ENCODE peak calls at places on chromosomes 16 and 17, in eight cellular contexts. U is occipital lobe; Y is DMS 273 treated with DMSO at 0.1 percent for 48 hours; H is caudate nucleus; E is HEK293T; I is right atrium auricular region; A is activated CD4-positive, alpha-beta T cell treated with anti-CD3 and anti-CD28 coated beads, Interleukin-2, amount 50 U/mL, for 48 hours; Z is HFFc6. D is an unnamed sample.

GRCh38 chr16:66578596-66579531 is at the start of gene CMTM2:
- DNase-seq in U (no peak), Y (no peak), H (no peak), E (no peak), I (no peak), A (peak), Z (no peak), D (no peak)

GRCh38 chr17:6940186-6940649 is 55.6 kb upstream of the ALOX12 start:
- DNase-seq in U (no peak), Y (no peak), H (no peak), E (no peak), I (no peak), A (no peak), Z (no peak), D (no peak)

GRCh38 chr17:62804822-62805221 is 3.3 kb downstream of the MARCHF10 start:
- DNase-seq in U (no peak), Y (no peak), H (no peak), E (no peak), I (no peak), A (no peak), Z (peak), D (no peak)

GRCh38 chr16:66894948-66895696 is 14.8 kb downstream of the PDP2 start:
- DNase-seq in U (peak), Y (no peak), H (no peak), E (peak), I (no peak), A (peak), Z (peak), D (no peak)

GRCh38 chr17:80899402-80900268 is 92.0 kb upstream of the CHMP6 start:
- DNase-seq in U (no peak), Y (no peak), H (no peak), E (peak), I (no peak), A (peak), Z (no peak), D (peak)

GRCh38 chr17:47267354-47267828 is 13.8 kb downstream of the ITGB3 start:
- DNase-seq in U (no peak), Y (no peak), H (no peak), E (no peak), I (no peak), A (no peak), Z (peak), D (no peak)

GRCh38 chr16:21994856-21995465 is 6.0 kb downstream of the PDZD9 start:
- DNase-seq in U (no peak), Y (no peak), H (no peak), E (no peak), I (no peak), A (no peak), Z (no peak), D (no peak)

GRCh38 chr16:21028728-21029127 is 121.9 kb downstream of the DNAH3 start:
- DNase-seq in U (no peak), Y (no peak), H (no peak), E (no peak), I (no peak), A (no peak), Z (no peak), D (no peak)

GRCh38 chr17:59299400-59300092 is 31.9 kb upstream of the YPEL2 start:
- DNase-seq in U (no peak), Y (no peak), H (no peak), E (no peak), I (no peak), A (no peak), Z (no peak), D (no peak)

GRCh38 chr17:65936013-65936412 is 255.9 kb downstream of the CEP112 start:
- DNase-seq in U (no peak), Y (no peak), H (no peak), E (no peak), I (no peak), A (no peak), Z (peak), D (no peak)

GRCh38 chr17:80260791-80261158 is at the start of gene RNF213:
- DNase-seq in U (no peak), Y (no peak), H (no peak), E (peak), I (no peak), A (peak), Z (no peak), D (no peak)

GRCh38 chr16:12132290-12132689 is 155.8 kb downstream of the SNX29 start:
- DNase-seq in U (no peak), Y (no peak), H (no peak), E (no peak), I (no peak), A (no peak), Z (peak), D (no peak)

GRCh38 chr16:56977823-56978430 is 11.4 kb upstream of the NLRC5 start:
- DNase-seq in U (no peak), Y (no peak), H (no peak), E (no peak), I (no peak), A (no peak), Z (no peak), D (no peak)

GRCh38 chr16:64311241-64311640 is 810.6 kb downstream of the CDH11 start:
- DNase-seq in U (no peak), Y (no peak), H (no peak), E (no peak), I (no peak), A (no peak), Z (peak), D (no peak)

GRCh38 chr17:752002-752619 is at the start of gene GEMIN4:
- DNase-seq in U (peak), Y (peak), H (peak), E (peak), I (peak), A (peak), Z (peak), D (peak)

GRCh38 chr17:82494236-82495055 is 25.1 kb upstream of the FOXK2 start:
- DNase-seq in U (peak), Y (peak), H (peak), E (peak), I (peak), A (peak), Z (peak), D (peak)

GRCh38 chr16:7861891-7862585 is 529.4 kb downstream of the RBFOX1 start:
- DNase-seq in U (no peak), Y (no peak), H (no peak), E (no peak), I (no peak), A (no peak), Z (no peak), D (no peak)

GRCh38 chr17:2542456-2542855 is 30.8 kb upstream of the METTL16 start:
- DNase-seq in U (no peak), Y (no peak), H (no peak), E (no peak), I (no peak), A (no peak), Z (no peak), D (no peak)

GRCh38 chr17:32485261-32485955 is 1.4 kb upstream of the CDK5R1 start:
- DNase-seq in U (no peak), Y (no peak), H (no peak), E (no peak), I (no peak), A (no peak), Z (no peak), D (no peak)

GRCh38 chr17:22410136-22410535 is 717.8 kb downstream of the KCNJ18 start:
- DNase-seq in U (no peak), Y (no peak), H (no peak), E (no peak), I (no peak), A (no peak), Z (no peak), D (no peak)

GRCh38 chr17:31366088-31366487 is 25.4 kb upstream of the RAB11FIP4 start:
- DNase-seq in U (no peak), Y (no peak), H (no peak), E (no peak), I (no peak), A (no peak), Z (no peak), D (no peak)

GRCh38 chr17:37650419-37651003 is 7.3 kb upstream of the DDX52 start:
- DNase-seq in U (no peak), Y (no peak), H (no peak), E (peak), I (no peak), A (no peak), Z (peak), D (no peak)

GRCh38 chr16:59605706-59606105 is 871.6 kb upstream of the GOT2 start:
- DNase-seq in U (no peak), Y (no peak), H (no peak), E (no peak), I (no peak), A (no peak), Z (no peak), D (no peak)

GRCh38 chr16:9090960-9091866 is at the start of gene HAPSTR1:
- DNase-seq in U (peak), Y (peak), H (peak), E (peak), I (peak), A (peak), Z (peak), D (peak)

GRCh38 chr17:77719806-77720205 is 238.7 kb upstream of the TNRC6C start:
- DNase-seq in U (no peak), Y (no peak), H (no peak), E (no peak), I (peak), A (no peak), Z (no peak), D (no peak)

GRCh38 chr17:81719410-81720266 is 7.6 kb downstream of the SLC25A10 start:
- DNase-seq in U (no peak), Y (no peak), H (no peak), E (no peak), I (no peak), A (no peak), Z (no peak), D (no peak)

GRCh38 chr17:65074778-65075250 is 18.3 kb upstream of the GNA13 start:
- DNase-seq in U (peak), Y (no peak), H (no peak), E (no peak), I (peak), A (no peak), Z (no peak), D (no peak)

GRCh38 chr17:82281502-82282238 is 8.2 kb upstream of the CSNK1D start:
- DNase-seq in U (no peak), Y (no peak), H (no peak), E (no peak), I (no peak), A (peak), Z (no peak), D (no peak)

GRCh38 chr16:19062706-19063105 is 4.7 kb upstream of the COQ7 start:
- DNase-seq in U (no peak), Y (no peak), H (no peak), E (no peak), I (no peak), A (no peak), Z (no peak), D (no peak)

GRCh38 chr17:39738568-39738901 is 797 bp downstream of the GRB7 start:
- DNase-seq in U (no peak), Y (no peak), H (no peak), E (no peak), I (no peak), A (peak), Z (no peak), D (no peak)

GRCh38 chr16:69195371-69196029 is 8.5 kb downstream of the SNTB2 start:
- DNase-seq in U (peak), Y (no peak), H (no peak), E (no peak), I (peak), A (no peak), Z (no peak), D (no peak)

GRCh38 chr16:4038448-4038847 is 77.8 kb downstream of the ADCY9 start:
- DNase-seq in U (no peak), Y (no peak), H (no peak), E (no peak), I (no peak), A (no peak), Z (no peak), D (no peak)

GRCh38 chr16:4208529-4208835 is 33.4 kb downstream of the SRL start:
- DNase-seq in U (no peak), Y (no peak), H (no peak), E (no peak), I (no peak), A (no peak), Z (no peak), D (no peak)

GRCh38 chr17:29867643-29868181 is 62.3 kb downstream of the SSH2 start:
- DNase-seq in U (no peak), Y (no peak), H (no peak), E (no peak), I (no peak), A (no peak), Z (no peak), D (no peak)

GRCh38 chr16:67726106-67727034 is 7.3 kb upstream of the GFOD2 start:
- DNase-seq in U (no peak), Y (no peak), H (no peak), E (no peak), I (no peak), A (no peak), Z (peak), D (no peak)

GRCh38 chr16:28597692-28598261 is 927 bp upstream of the SULT1A2 start:
- DNase-seq in U (no peak), Y (no peak), H (no peak), E (peak), I (no peak), A (no peak), Z (peak), D (no peak)

GRCh38 chr16:3065069-3065741 is at the start of gene IL32:
- DNase-seq in U (no peak), Y (no peak), H (no peak), E (no peak), I (peak), A (peak), Z (peak), D (no peak)

D was measured in iPS DF 19.7.